ENCODE peak calls at places on chromosomes 6 and 20, in six cellular contexts. V is breast epithelium; H is T-helper 2 cell; U is activated CD4-positive, alpha-beta T cell treated with anti-CD3 and anti-CD28 coated beads for 48 hours; S is HFFc6; X is SW 1271. I is an unnamed sample.

GRCh38 chr20:50992733-50993457 is 30.0 kb downstream of the KCNG1 start:
- DNase-seq in V (no peak), H (peak; percentile 17), U (peak; percentile 76), S (peak; percentile 47), X (peak; percentile 55), I (no peak)

GRCh38 chr6:116764961-116765841 is at the start of gene FAM162B:
- DNase-seq in V (no peak), H (no peak), U (peak; percentile 16), S (no peak), X (no peak), I (peak; percentile 34)

GRCh38 chr6:108581932-108582500 is 21.3 kb downstream of the FOXO3 start:
- DNase-seq in V (no peak), H (no peak), U (no peak), S (no peak), X (no peak), I (no peak)

GRCh38 chr6:161168281-161168891 is 105.5 kb downstream of the AGPAT4 start:
- DNase-seq in V (no peak), H (no peak), U (no peak), S (peak; percentile 95), X (peak; percentile 72), I (no peak)

GRCh38 chr6:161833099-161833860 is 559.4 kb upstream of the AGPAT4 start:
- DNase-seq in V (no peak), H (no peak), U (no peak), S (no peak), X (no peak), I (no peak)

GRCh38 chr6:102766946-102767345 is 1373.4 kb downstream of the GRIK2 start:
- DNase-seq in V (no peak), H (no peak), U (no peak), S (no peak), X (no peak), I (no peak)

GRCh38 chr6:20001286-20001685 is 164.1 kb downstream of the ID4 start:
- DNase-seq in V (no peak), H (no peak), U (no peak), S (no peak), X (no peak), I (no peak)

GRCh38 chr6:23114812-23115504 is 545.6 kb downstream of the HDGFL1 start:
- DNase-seq in V (no peak), H (no peak), U (no peak), S (no peak), X (no peak), I (no peak)

GRCh38 chr20:58978351-58979190 is 2.5 kb upstream of the NELFCD start:
- DNase-seq in V (no peak), H (no peak), U (no peak), S (no peak), X (no peak), I (no peak)

GRCh38 chr6:131116755-131117360 is 18.4 kb upstream of the AKAP7 start:
- DNase-seq in V (no peak), H (peak; percentile 11), U (no peak), S (peak; percentile 46), X (no peak), I (no peak)

GRCh38 chr6:53593001-53593488 is 48.1 kb upstream of the GCLC start:
- DNase-seq in V (no peak), H (no peak), U (no peak), S (peak; percentile 40), X (no peak), I (no peak)

GRCh38 chr6:109925060-109925459 is 53.1 kb upstream of the GPR6 start:
- DNase-seq in V (no peak), H (no peak), U (no peak), S (no peak), X (no peak), I (no peak)

GRCh38 chr20:57977588-57977987 is 250.9 kb downstream of the ANKRD60 start:
- DNase-seq in V (peak; percentile 78), H (no peak), U (no peak), S (no peak), X (no peak), I (no peak)

GRCh38 chr6:134678436-134678889 is 271.4 kb downstream of the ALDH8A1 start:
- DNase-seq in V (no peak), H (no peak), U (no peak), S (no peak), X (no peak), I (no peak)

GRCh38 chr6:168988801-168989200 is 264.8 kb downstream of the THBS2 start:
- DNase-seq in V (no peak), H (no peak), U (no peak), S (no peak), X (no peak), I (no peak)

GRCh38 chr6:48671506-48671905 is 560.5 kb upstream of the PTCHD4 start:
- DNase-seq in V (no peak), H (no peak), U (no peak), S (no peak), X (no peak), I (no peak)

GRCh38 chr6:45661667-45662066 is 283.9 kb upstream of the SUPT3H start:
- DNase-seq in V (no peak), H (no peak), U (no peak), S (peak; percentile 66), X (no peak), I (no peak)

GRCh38 chr6:143368426-143368825 is 82.1 kb downstream of the ADAT2 start:
- DNase-seq in V (no peak), H (no peak), U (peak; percentile 26), S (peak; percentile 63), X (no peak), I (no peak)

GRCh38 chr6:57198926-57199636 is 23.0 kb downstream of the RAB23 start:
- DNase-seq in V (no peak), H (no peak), U (no peak), S (no peak), X (no peak), I (no peak)